ENCODE peak calls at places on chromosome 10, in six cellular contexts. D is T1000, Y is T-cell, F is substantia nigra, V is T-helper 2 cell, B is Right ventricle myocardium superior. I is an unnamed sample.

GRCh38 chr10:87659571-87660483 is at the start of gene PAPSS2:
- DNase-seq in F (no peak), V (no peak), D (no peak), B (peak; percentile 84), Y (peak; percentile 19), I (no peak)

GRCh38 chr10:17682236-17682946 is 38.4 kb downstream of the STAM start:
- DNase-seq in F (no peak), D (no peak), Y (no peak), B (no peak), V (no peak), I (no peak)

GRCh38 chr10:47438857-47439474 is 44.9 kb downstream of the ANXA8 start:
- DNase-seq in F (no peak), D (peak; percentile 43), V (no peak), Y (no peak), B (no peak), I (no peak)

GRCh38 chr10:47165711-47166404 is 134.1 kb upstream of the GDF10 start:
- DNase-seq in Y (peak; percentile 66), B (peak; percentile 78), V (no peak), D (peak; percentile 48), F (peak; percentile 41), I (no peak)

GRCh38 chr10:49744924-49745605 is 17.1 kb downstream of the OGDHL start:
- DNase-seq in D (no peak), Y (no peak), F (no peak), B (no peak), V (no peak), I (no peak)

GRCh38 chr10:13984647-13985155 is 346.0 kb downstream of the FRMD4A start:
- DNase-seq in Y (no peak), D (peak; percentile 95), B (no peak), F (no peak), V (no peak), I (no peak)

GRCh38 chr10:121307411-121307980 is 290.7 kb downstream of the FGFR2 start:
- DNase-seq in Y (no peak), D (no peak), B (no peak), V (no peak), F (no peak), I (no peak)

GRCh38 chr10:84668186-84668763 is 339.9 kb downstream of the CCSER2 start:
- DNase-seq in F (no peak), B (no peak), Y (no peak), V (no peak), D (no peak), I (no peak)

GRCh38 chr10:60042959-60043358 is 136.6 kb upstream of the CCDC6 start:
- DNase-seq in F (no peak), Y (no peak), B (no peak), V (no peak), D (no peak), I (no peak)

GRCh38 chr10:92699518-92700272 is 9.9 kb downstream of the HHEX start:
- DNase-seq in B (peak; percentile 63), V (no peak), Y (peak; percentile 31), D (no peak), F (no peak), I (no peak)

GRCh38 chr10:75977146-75977545 is 545.7 kb downstream of the LRMDA start:
- DNase-seq in V (no peak), B (no peak), Y (no peak), F (no peak), D (no peak), I (no peak)

GRCh38 chr10:96360766-96361165 is 2.0 kb upstream of the OPALIN start:
- DNase-seq in Y (no peak), V (no peak), D (no peak), F (no peak), B (no peak), I (no peak)

GRCh38 chr10:131166486-131166885 is 145.0 kb downstream of the TCERG1L start:
- DNase-seq in V (no peak), F (no peak), D (no peak), B (no peak), Y (no peak), I (no peak)

GRCh38 chr10:77296534-77297369 is 340.9 kb downstream of the KCNMA1 start:
- DNase-seq in D (no peak), F (no peak), V (no peak), B (no peak), Y (no peak), I (no peak)

GRCh38 chr10:36725581-36726520 is 399.5 kb upstream of the ANKRD30A start:
- DNase-seq in B (no peak), Y (no peak), F (no peak), D (peak; percentile 84), V (no peak), I (no peak)

GRCh38 chr10:16787361-16787791 is 29.8 kb downstream of the RSU1 start:
- DNase-seq in B (no peak), V (peak; percentile 80), F (no peak), D (no peak), Y (peak; percentile 73), I (peak; percentile 15)

GRCh38 chr10:113711142-113711541 is 31.4 kb downstream of the CASP7 start:
- DNase-seq in B (no peak), F (no peak), D (no peak), Y (no peak), V (no peak), I (no peak)

GRCh38 chr10:27535312-27535711 is 31.2 kb downstream of the RAB18 start:
- DNase-seq in F (no peak), V (no peak), D (no peak), B (no peak), Y (no peak), I (no peak)

GRCh38 chr10:102540023-102540422 is 36.3 kb downstream of the SUFU start:
- DNase-seq in V (no peak), D (no peak), B (no peak), Y (no peak), F (no peak), I (no peak)

GRCh38 chr10:96043895-96044580 is 655 bp downstream of the CCNJ start:
- DNase-seq in Y (peak; percentile 56), F (peak; percentile 41), B (peak; percentile 67), V (no peak), D (peak; percentile 17), I (peak; percentile 14)

GRCh38 chr10:101022967-101023705 is 7.8 kb downstream of the PDZD7 start:
- DNase-seq in F (no peak), D (no peak), Y (no peak), B (peak; percentile 14), V (no peak), I (no peak)

GRCh38 chr10:75754096-75754495 is 322.7 kb downstream of the LRMDA start:
- DNase-seq in Y (no peak), F (no peak), D (no peak), B (no peak), V (no peak), I (no peak)

GRCh38 chr10:75127481-75127880 is 16.0 kb downstream of the SAMD8 start:
- DNase-seq in F (no peak), B (no peak), Y (no peak), V (no peak), D (no peak), I (no peak)

GRCh38 chr10:71347587-71348395 is 28.7 kb downstream of the SLC29A3 start:
- DNase-seq in F (no peak), V (no peak), Y (no peak), B (no peak), D (no peak), I (no peak)

GRCh38 chr10:43138757-43139241 is 554 bp downstream of the CSGALNACT2 start:
- DNase-seq in B (no peak), Y (peak; percentile 76), D (peak; percentile 29), V (peak; percentile 62), F (no peak), I (peak; percentile 47)

GRCh38 chr10:113035724-113036312 is 85.8 kb downstream of the TCF7L2 start:
- DNase-seq in B (no peak), D (no peak), V (no peak), Y (no peak), F (no peak), I (no peak)

GRCh38 chr10:124354411-124355382 is 64.0 kb downstream of the OAT start:
- DNase-seq in Y (peak; percentile 17), V (no peak), F (no peak), B (peak; percentile 83), D (peak; percentile 10), I (no peak)

GRCh38 chr10:68106656-68107055 is 2.6 kb upstream of the MYPN start:
- DNase-seq in Y (no peak), V (no peak), D (peak; percentile 38), B (no peak), F (no peak), I (no peak)

GRCh38 chr10:110530131-110530831 is 32.6 kb downstream of the DUSP5 start:
- DNase-seq in V (no peak), D (peak; percentile 37), Y (no peak), B (peak; percentile 75), F (no peak), I (no peak)

GRCh38 chr10:125977206-125977605 is 80.8 kb downstream of the FANK1 start:
- DNase-seq in D (no peak), F (no peak), B (no peak), V (no peak), Y (no peak), I (no peak)

GRCh38 chr10:20267734-20268133 is 451.5 kb downstream of the PLXDC2 start:
- DNase-seq in V (no peak), F (no peak), B (no peak), D (no peak), Y (no peak), I (no peak)

GRCh38 chr10:3467052-3467906 is 294.7 kb upstream of the PITRM1 start:
- DNase-seq in B (peak; percentile 89), V (no peak), F (no peak), Y (no peak), D (peak; percentile 71), I (peak; percentile 4)

GRCh38 chr10:74981831-74982633 is 129.4 kb upstream of the SAMD8 start:
- DNase-seq in Y (no peak), F (no peak), V (no peak), D (no peak), B (no peak), I (no peak)

GRCh38 chr10:112583236-112583919 is 136.4 kb downstream of the VTI1A start:
- DNase-seq in D (no peak), Y (no peak), V (no peak), B (no peak), F (no peak), I (no peak)

I was measured in activated T-helper 1 cell treated with anti-CD3 and anti-CD28 coated beads, Interleukin-2, amount 50 U/mL, for 16 hours.